ENCODE peak calls at places on chromosomes 7 and 10, in five cellular contexts. G is GM12878, V is K562, R is HepG2, F is H1. Y is an unnamed sample.
A peak's percentile ranks its signal among the peaks of the same experiment; 100 is the strongest.

GRCh38 chr10:12635127-12635541 is 285.8 kb downstream of the CAMK1D start:
- DNase-seq in V (no peak), F (no peak), R (no peak), G (no peak), Y (no peak)

GRCh38 chr10:52443419-52444388 is 129.6 kb downstream of the DKK1 start:
- DNase-seq in V (no peak), G (no peak), R (peak; percentile 13), F (no peak), Y (no peak)

GRCh38 chr10:93573051-93573909 is 6.8 kb downstream of the FFAR4 start:
- DNase-seq in R (no peak), F (no peak), G (no peak), V (no peak), Y (no peak)

GRCh38 chr10:124701435-124701834 is 42.7 kb downstream of the FAM53B start:
- DNase-seq in G (no peak), R (no peak), F (no peak), V (no peak), Y (no peak)

GRCh38 chr10:103789771-103790201 is 65.6 kb downstream of the SH3PXD2A start:
- DNase-seq in V (no peak), F (no peak), G (no peak), R (no peak), Y (no peak)

GRCh38 chr10:34922138-34922537 is 107.0 kb upstream of the PARD3 start:
- DNase-seq in V (no peak), G (no peak), F (no peak), R (no peak), Y (no peak)

GRCh38 chr7:7351156-7351555 is 168.8 kb downstream of the C1GALT1 start:
- DNase-seq in F (no peak), G (no peak), V (no peak), R (no peak), Y (no peak)

GRCh38 chr10:61160253-61160652 is 216.3 kb upstream of the RHOBTB1 start:
- DNase-seq in R (no peak), G (no peak), F (no peak), V (no peak), Y (no peak)

GRCh38 chr7:106721816-106722785 is 61.1 kb upstream of the CCDC71L start:
- DNase-seq in R (no peak), F (no peak), G (no peak), V (no peak), Y (no peak)

GRCh38 chr7:76060842-76061241 is 12.9 kb downstream of the MDH2 start:
- DNase-seq in F (no peak), R (no peak), V (no peak), G (no peak), Y (no peak)

GRCh38 chr7:140349172-140349771 is 49.1 kb downstream of the SLC37A3 start:
- DNase-seq in V (no peak), R (no peak), F (no peak), G (no peak), Y (peak; percentile 42)

GRCh38 chr10:6766061-6766460 is 186.0 kb upstream of the PRKCQ start:
- DNase-seq in V (no peak), R (no peak), G (no peak), F (no peak), Y (no peak)

GRCh38 chr7:118753464-118753863 is 529.0 kb downstream of the ANKRD7 start:
- DNase-seq in G (no peak), R (no peak), V (no peak), F (no peak), Y (no peak)

GRCh38 chr7:113179313-113179712 is 61.0 kb upstream of the SMIM30 start:
- DNase-seq in R (no peak), G (no peak), F (no peak), V (no peak), Y (no peak)

GRCh38 chr10:71408436-71409225 is 11.9 kb downstream of the CDH23 start:
- DNase-seq in R (no peak), F (peak; percentile 39), G (no peak), V (no peak), Y (no peak)

GRCh38 chr10:71401969-71402368 is 5.2 kb downstream of the CDH23 start:
- DNase-seq in G (no peak), V (no peak), F (no peak), R (no peak), Y (no peak)

GRCh38 chr10:71401056-71401455 is 4.3 kb downstream of the CDH23 start:
- DNase-seq in R (no peak), F (peak; percentile 16), V (no peak), G (no peak), Y (no peak)

GRCh38 chr10:71406878-71407277 is 10.2 kb downstream of the CDH23 start:
- DNase-seq in F (no peak), G (no peak), R (no peak), V (no peak), Y (no peak)

GRCh38 chr10:71404510-71405295 is 8.0 kb downstream of the CDH23 start:
- DNase-seq in V (no peak), G (no peak), R (no peak), F (peak; percentile 46), Y (no peak)
- TF ChIP-seq RFX5 in V (no peak), G (no peak), R (no peak), F (no peak), Y (no peak)

DNA sequence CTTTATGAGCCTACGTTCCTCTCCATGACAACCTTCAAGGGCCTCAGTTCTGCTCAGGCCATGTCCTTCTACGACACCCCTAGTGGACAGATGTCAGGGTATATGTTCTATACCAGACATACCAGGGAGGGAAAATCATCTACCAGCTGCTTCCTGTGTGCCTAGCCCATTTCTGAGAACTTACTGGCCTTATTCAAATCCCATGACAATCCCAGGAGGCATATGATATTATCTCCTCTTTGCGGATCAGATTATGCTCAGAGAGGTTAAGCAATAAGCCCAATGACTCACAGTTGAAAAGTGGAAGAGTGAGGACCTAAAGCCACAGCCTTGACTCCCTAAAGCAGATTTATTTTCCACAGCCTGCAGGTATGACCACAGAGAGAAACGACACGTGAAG is 139.3 kb downstream of the GLI3 start:
- DNase-seq in G (no peak), V (no peak), R (peak; percentile 3), F (no peak), Y (no peak)
- TF ChIP-seq GABPA in G (no peak), V (no peak), R (no peak), F (no peak), Y (no peak)

GRCh38 chr10:95395947-95396449 is 105.2 kb upstream of the PDLIM1 start:
- DNase-seq in G (no peak), R (no peak), V (no peak), F (no peak), Y (no peak)

GRCh38 chr10:95392250-95392584 is 101.4 kb upstream of the PDLIM1 start:
- DNase-seq in V (no peak), R (no peak), G (no peak), F (no peak), Y (no peak)

GRCh38 chr10:95392711-95393164 is 101.9 kb upstream of the PDLIM1 start:
- DNase-seq in R (no peak), V (no peak), F (no peak), G (peak; percentile 44), Y (no peak)

GRCh38 chr10:95391570-95392249 is 100.9 kb upstream of the PDLIM1 start:
- DNase-seq in G (no peak), R (no peak), V (peak; percentile 16), F (no peak), Y (no peak)

DNA sequence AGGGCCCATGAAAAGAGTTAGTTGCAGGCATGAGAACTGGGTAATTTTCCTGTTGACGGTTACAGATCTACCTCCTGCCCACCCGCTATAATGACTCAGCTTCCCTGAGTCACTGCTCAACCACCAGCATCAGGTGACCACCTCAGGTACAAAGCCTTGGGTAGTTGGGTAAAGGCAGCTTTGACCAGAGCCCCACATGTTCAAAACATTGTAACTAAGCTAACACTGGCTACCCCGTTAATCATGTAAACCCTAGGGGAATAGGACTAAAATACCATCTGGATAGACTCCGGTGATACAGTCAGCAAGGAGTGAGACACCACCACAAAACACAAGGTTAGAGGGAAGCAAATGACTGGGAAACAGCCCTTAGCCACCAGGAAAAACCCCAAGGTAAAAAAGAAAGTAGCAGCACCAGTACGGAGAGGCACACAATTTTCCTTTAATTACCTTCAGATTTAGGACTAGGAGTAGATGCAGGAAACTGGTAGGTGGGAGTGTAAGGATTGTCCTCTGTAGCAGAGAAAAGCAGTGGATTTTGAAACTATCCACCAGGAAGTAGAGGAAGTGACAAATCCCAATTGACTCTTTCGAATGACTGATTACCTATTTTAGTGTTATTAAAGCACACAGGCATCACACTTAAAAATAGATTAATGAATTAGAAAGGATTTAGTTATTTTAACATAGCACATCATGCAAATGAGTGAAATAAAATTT is 103.5 kb upstream of the PDLIM1 start:
- DNase-seq in V (peak; percentile 57), R (peak; percentile 20), G (peak; percentile 55), F (no peak), Y (no peak)
- TF ChIP-seq RFX5 in V (no peak), R (no peak), G (no peak), F (no peak), Y (no peak)

GRCh38 chr10:69180525-69181204 is 631 bp downstream of the SUPV3L1 start:
- DNase-seq in R (no peak), F (no peak), G (no peak), V (peak; percentile 56), Y (no peak)
- TF ChIP-seq GABPA in R (no peak), F (no peak), G (no peak), V (no peak), Y (no peak)

GRCh38 chr10:68237173-68237572 is 5.3 kb upstream of the ATOH7 start:
- DNase-seq in V (no peak), R (no peak), G (no peak), F (no peak), Y (no peak)

GRCh38 chr10:68238371-68238770 is 6.5 kb upstream of the ATOH7 start:
- DNase-seq in G (no peak), V (no peak), R (no peak), F (no peak), Y (no peak)

GRCh38 chr10:68242051-68242450 is 10.1 kb upstream of the ATOH7 start:
- DNase-seq in V (no peak), F (no peak), G (no peak), R (no peak), Y (no peak)

GRCh38 chr10:68239069-68239468 is 7.2 kb upstream of the ATOH7 start:
- DNase-seq in V (no peak), R (no peak), F (no peak), G (no peak), Y (no peak)

GRCh38 chr10:68239596-68240150 is 7.8 kb upstream of the ATOH7 start:
- DNase-seq in G (no peak), V (no peak), R (no peak), F (no peak), Y (no peak)
- TF ChIP-seq RFX5 in G (no peak), V (no peak), R (no peak), F (no peak), Y (no peak)

Y was measured in SK-N-SH.